ENCODE peak calls at places on chromosome 2, in seven cellular contexts. V is upper lobe of left lung, O is body of pancreas, I is thyroid gland, Z is breast epithelium, B is heart right ventricle, G is cardiac muscle cell. Y is an unnamed sample.

GRCh38 chr2:129695496-129695895 is 284.0 kb upstream of the RAB6C start:
- DNase-seq in V (no peak), O (no peak), I (no peak), Z (no peak), B (no peak), G (no peak), Y (no peak)

GRCh38 chr2:235088608-235089020 is 136.8 kb downstream of the SH3BP4 start:
- DNase-seq in V (no peak), O (no peak), I (no peak), Z (no peak), B (no peak), G (no peak), Y (no peak)

GRCh38 chr2:84865181-84865783 is 15.6 kb downstream of the TRABD2A start:
- DNase-seq in V (no peak), O (no peak), I (no peak), Z (no peak), B (no peak), G (no peak), Y (no peak)

GRCh38 chr2:134711622-134712125 is 7.1 kb downstream of the TMEM163 start:
- DNase-seq in V (no peak), O (no peak), I (no peak), Z (no peak), B (no peak), G (no peak), Y (no peak)

GRCh38 chr2:151481744-151482143 is 72.0 kb downstream of the RIF1 start:
- DNase-seq in V (no peak), O (no peak), I (no peak), Z (no peak), B (no peak), G (no peak), Y (no peak)

GRCh38 chr2:106172649-106173048 is 21.5 kb downstream of the UXS1 start:
- DNase-seq in V (no peak), O (no peak), I (no peak), Z (no peak), B (no peak), G (no peak), Y (no peak)

GRCh38 chr2:137000790-137001189 is 235.4 kb downstream of the THSD7B start:
- DNase-seq in V (no peak), O (no peak), I (no peak), Z (no peak), B (no peak), G (no peak), Y (no peak)

GRCh38 chr2:46001741-46002506 is 295.3 kb upstream of the EPAS1 start:
- DNase-seq in V (no peak), O (no peak), I (no peak), Z (no peak), B (no peak), G (no peak), Y (no peak)

GRCh38 chr2:30464544-30465170 is 17.6 kb downstream of the LCLAT1 start:
- DNase-seq in V (no peak), O (no peak), I (no peak), Z (no peak), B (no peak), G (no peak), Y (no peak)

GRCh38 chr2:107772380-107772779 is 54.3 kb upstream of the RGPD4 start:
- DNase-seq in V (no peak), O (no peak), I (no peak), Z (no peak), B (no peak), G (no peak), Y (no peak)

GRCh38 chr2:143279672-143280071 is 150.5 kb downstream of the ARHGAP15 start:
- DNase-seq in V (no peak), O (no peak), I (no peak), Z (no peak), B (no peak), G (no peak), Y (no peak)

GRCh38 chr2:26246818-26247217 is 2.1 kb downstream of the HADHB start:
- DNase-seq in V (no peak), O (no peak), I (no peak), Z (no peak), B (peak; percentile 23), G (no peak), Y (no peak)

GRCh38 chr2:239947361-239948045 is 77.6 kb downstream of the NDUFA10 start:
- DNase-seq in V (peak; percentile 18), O (peak; percentile 1), I (no peak), Z (peak; percentile 46), B (no peak), G (no peak), Y (no peak)

GRCh38 chr2:7013761-7014160 is 96.5 kb downstream of the RNF144A start:
- DNase-seq in V (no peak), O (no peak), I (no peak), Z (no peak), B (no peak), G (no peak), Y (no peak)

GRCh38 chr2:227817940-227818568 is 4.4 kb downstream of the CCL20 start:
- DNase-seq in V (peak; percentile 97), O (peak; percentile 88), I (peak; percentile 67), Z (peak; percentile 59), B (peak; percentile 24), G (peak; percentile 25), Y (no peak)

GRCh38 chr2:171895781-171896180 is 1.7 kb upstream of the SLC25A12 start:
- DNase-seq in V (no peak), O (no peak), I (no peak), Z (no peak), B (no peak), G (no peak), Y (no peak)

GRCh38 chr2:137467246-137467862 is 496.9 kb upstream of the HNMT start:
- DNase-seq in V (peak; percentile 23), O (peak; percentile 19), I (peak; percentile 3), Z (no peak), B (peak; percentile 26), G (peak; percentile 55), Y (peak; percentile 65)

GRCh38 chr2:151757861-151758260 is 23.6 kb upstream of the NEB start:
- DNase-seq in V (no peak), O (peak; percentile 25), I (no peak), Z (no peak), B (no peak), G (no peak), Y (no peak)

GRCh38 chr2:81068144-81068543 is 763.6 kb upstream of the LRRTM1 start:
- DNase-seq in V (no peak), O (no peak), I (no peak), Z (no peak), B (no peak), G (no peak), Y (no peak)

GRCh38 chr2:64359892-64360657 is 93.9 kb upstream of the LGALSL start:
- DNase-seq in V (peak; percentile 82), O (peak; percentile 96), I (peak; percentile 16), Z (peak; percentile 83), B (peak; percentile 63), G (peak; percentile 13), Y (peak; percentile 43)

GRCh38 chr2:232235206-232235605 is 143.3 kb upstream of the ALPP start:
- DNase-seq in V (no peak), O (no peak), I (no peak), Z (no peak), B (no peak), G (no peak), Y (no peak)

GRCh38 chr2:124024491-124025348 is at the start of gene CNTNAP5:
- DNase-seq in V (peak; percentile 57), O (peak; percentile 64), I (peak; percentile 41), Z (peak; percentile 57), B (peak; percentile 34), G (peak; percentile 93), Y (no peak)

GRCh38 chr2:42342795-42343241 is 18.2 kb downstream of the COX7A2L start:
- DNase-seq in V (no peak), O (no peak), I (no peak), Z (no peak), B (no peak), G (no peak), Y (no peak)

GRCh38 chr2:79832540-79833234 is 319.8 kb downstream of the CTNNA2 start:
- DNase-seq in V (no peak), O (no peak), I (no peak), Z (no peak), B (no peak), G (no peak), Y (no peak)

GRCh38 chr2:20649586-20650375 is 1.1 kb downstream of the HS1BP3 start:
- DNase-seq in V (no peak), O (no peak), I (peak; percentile 41), Z (no peak), B (no peak), G (no peak), Y (no peak)

GRCh38 chr2:73232471-73233153 is 427 bp downstream of the PRADC1 start:
- DNase-seq in V (no peak), O (peak; percentile 23), I (peak; percentile 45), Z (no peak), B (no peak), G (no peak), Y (peak; percentile 64)

GRCh38 chr2:23636412-23636811 is 251.4 kb downstream of the KLHL29 start:
- DNase-seq in V (no peak), O (no peak), I (peak; percentile 35), Z (no peak), B (peak; percentile 40), G (no peak), Y (peak; percentile 52)
- TF ChIP-seq CTCF in V (no peak), O (no peak), I (no peak), Z (no peak), B (peak; percentile 47), G (peak; percentile 30), Y (no peak)

GRCh38 chr2:195721042-195721441 is 64.0 kb downstream of the SLC39A10 start:
- DNase-seq in V (no peak), O (no peak), I (no peak), Z (no peak), B (no peak), G (no peak), Y (no peak)
- H3K36me3 ChIP-seq in V (no peaks in the 10 kb centered on the region), O (no peaks in the 10 kb centered on the region), I (peaks cover 23% of the 10 kb centered on the region), Z (no peaks in the 10 kb centered on the region), B (peaks cover 82% of the 10 kb centered on the region), G (peaks cover 35% of the 10 kb centered on the region), Y (no peaks in the 10 kb centered on the region)

DNA sequence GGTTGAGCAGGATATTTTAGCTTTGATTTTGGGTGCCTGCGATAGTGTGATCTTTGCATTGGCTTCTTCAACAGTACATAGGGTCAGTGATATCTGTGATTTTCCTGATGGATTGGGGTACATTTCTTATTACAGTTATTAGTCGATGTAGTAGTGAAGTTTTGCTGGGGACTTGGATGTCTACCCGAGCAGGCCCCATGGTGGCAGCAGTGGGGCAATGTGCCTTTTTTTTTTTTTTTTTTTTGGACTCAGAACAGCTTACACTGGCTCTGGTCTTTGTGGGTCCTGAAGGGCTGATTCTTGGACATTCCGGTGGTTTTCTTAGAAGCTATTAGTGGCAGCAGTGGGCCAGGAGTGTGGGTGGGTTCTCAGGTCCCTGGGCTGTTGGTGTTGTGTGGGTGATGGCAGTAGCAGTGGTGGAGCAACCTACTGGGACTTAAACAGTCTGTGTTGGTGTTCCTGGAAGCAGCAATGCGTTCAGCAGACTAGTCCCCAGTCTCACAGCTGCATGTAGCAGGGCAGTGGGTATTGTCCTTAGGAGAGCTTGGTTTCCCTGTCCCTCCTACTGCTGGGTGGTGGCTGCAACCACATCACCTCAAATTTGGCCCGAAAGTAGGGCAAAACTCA is 53.7 kb upstream of the SLC4A10 start:
- DNase-seq in V (no peak), O (no peak), I (no peak), Z (no peak), B (no peak), G (no peak), Y (no peak)
- TF ChIP-seq CTCF in V (no peak), O (no peak), I (no peak), Z (no peak), B (no peak), G (no peak), Y (no peak)

DNA sequence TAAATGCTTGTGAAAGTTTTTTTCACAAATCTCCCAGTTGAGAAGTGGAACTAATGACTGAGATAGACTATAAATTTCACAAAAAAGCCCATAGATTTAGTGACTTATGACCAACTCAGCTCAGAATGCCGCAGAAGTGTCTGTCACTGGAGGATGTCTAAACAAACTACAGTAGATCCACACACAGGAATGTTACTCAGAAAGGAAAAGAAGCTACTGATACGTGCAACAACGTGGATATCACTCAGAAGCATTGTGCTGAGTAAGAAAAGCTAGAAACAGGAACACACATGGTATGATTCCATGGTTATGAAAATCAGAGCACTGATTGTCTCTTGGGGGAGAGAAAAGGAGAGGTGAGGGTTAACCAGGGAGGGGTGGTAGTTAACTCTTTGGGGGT is 151.9 kb downstream of the DOCK10 start:
- DNase-seq in V (no peak), O (no peak), I (no peak), Z (no peak), B (no peak), G (no peak), Y (no peak)
- H3K36me3 ChIP-seq in V (no peaks in the 10 kb centered on the region), O (no peaks in the 10 kb centered on the region), I (no peaks in the 10 kb centered on the region), Z (no peaks in the 10 kb centered on the region), B (no peaks in the 10 kb centered on the region), G (no peaks in the 10 kb centered on the region), Y (no peaks in the 10 kb centered on the region)

Y was measured in Caco-2.